ENCODE peak calls at places on chromosomes 6 and 20, in five cellular contexts. Z, B, S, W and F are unnamed samples.

GRCh38 chr6:109834595-109835437 is 143.3 kb upstream of the GPR6 start:
- DNase-seq in Z (no peak), B (no peak), S (no peak), W (no peak), F (no peak)

GRCh38 chr20:50704971-50705370 is 13.6 kb upstream of the RIPOR3 start:
- DNase-seq in Z (no peak), B (no peak), S (no peak), W (no peak), F (no peak)

GRCh38 chr20:63183422-63184146 is 32.3 kb downstream of the YTHDF1 start:
- DNase-seq in Z (peak; percentile 61), B (no peak), S (peak; percentile 38), W (no peak), F (peak; percentile 62)

GRCh38 chr20:45061244-45061643 is 39.7 kb downstream of the KCNS1 start:
- DNase-seq in Z (peak; percentile 71), B (no peak), S (no peak), W (no peak), F (no peak)

GRCh38 chr6:5584072-5584471 is 322.8 kb downstream of the FARS2 start:
- DNase-seq in Z (no peak), B (no peak), S (no peak), W (no peak), F (no peak)

GRCh38 chr20:35561268-35561667 is 19.4 kb downstream of the ERGIC3 start:
- DNase-seq in Z (peak; percentile 27), B (no peak), S (peak; percentile 41), W (no peak), F (no peak)

GRCh38 chr6:19317587-19317986 is 519.6 kb upstream of the ID4 start:
- DNase-seq in Z (no peak), B (no peak), S (no peak), W (no peak), F (no peak)

GRCh38 chr20:44056010-44056698 is 130.8 kb downstream of the JPH2 start:
- DNase-seq in Z (peak; percentile 19), B (no peak), S (peak; percentile 14), W (no peak), F (no peak)

GRCh38 chr6:140040391-140040790 is 665.9 kb upstream of the CITED2 start:
- DNase-seq in Z (no peak), B (no peak), S (no peak), W (no peak), F (no peak)

GRCh38 chr6:6131492-6132109 is 124.9 kb upstream of the NRN1 start:
- DNase-seq in Z (peak; percentile 3), B (no peak), S (peak; percentile 31), W (no peak), F (no peak)

GRCh38 chr6:18820725-18821124 is 433.6 kb downstream of the RNF144B start:
- DNase-seq in Z (no peak), B (no peak), S (no peak), W (no peak), F (no peak)

GRCh38 chr6:99151634-99152344 is 197.7 kb downstream of the FAXC start:
- DNase-seq in Z (peak; percentile 6), B (no peak), S (peak; percentile 42), W (peak; percentile 20), F (peak; percentile 48)

GRCh38 chr20:44282148-44282547 is 28.9 kb downstream of the FITM2 start:
- DNase-seq in Z (no peak), B (no peak), S (no peak), W (no peak), F (no peak)

GRCh38 chr20:32610897-32611218 is 25.7 kb upstream of the NOL4L start:
- DNase-seq in Z (no peak), B (no peak), S (no peak), W (no peak), F (no peak)

GRCh38 chr6:122692175-122692598 is 82.0 kb downstream of the PKIB start:
- DNase-seq in Z (no peak), B (no peak), S (no peak), W (no peak), F (no peak)

GRCh38 chr6:128511518-128511917 is 8.9 kb downstream of the PTPRK start:
- DNase-seq in Z (peak; percentile 43), B (no peak), S (no peak), W (no peak), F (no peak)

GRCh38 chr6:17673543-17674254 is 33.0 kb downstream of the NUP153 start:
- DNase-seq in Z (no peak), B (no peak), S (no peak), W (no peak), F (no peak)

GRCh38 chr6:140311146-140311545 is 936.7 kb upstream of the CITED2 start:
- DNase-seq in Z (no peak), B (no peak), S (no peak), W (no peak), F (no peak)

GRCh38 chr6:125872259-125872921 is 81.6 kb downstream of the NCOA7 start:
- DNase-seq in Z (peak; percentile 8), B (no peak), S (no peak), W (no peak), F (no peak)

GRCh38 chr6:152308306-152308705 is 328.9 kb downstream of the SYNE1 start:
- DNase-seq in Z (no peak), B (no peak), S (no peak), W (no peak), F (no peak)

GRCh38 chr6:14796974-14797762 is 448.7 kb upstream of the JARID2 start:
- DNase-seq in Z (no peak), B (no peak), S (no peak), W (no peak), F (no peak)

GRCh38 chr6:16811277-16811979 is 50.2 kb upstream of the ATXN1 start:
- DNase-seq in Z (no peak), B (no peak), S (no peak), W (no peak), F (no peak)

GRCh38 chr20:20167704-20168103 is 115.4 kb downstream of the CFAP61 start:
- DNase-seq in Z (no peak), B (no peak), S (no peak), W (no peak), F (no peak)
- H3K9me3 ChIP-seq in Z (peaks cover 10% of the 10 kb centered on the region), B (no peaks in the 10 kb centered on the region), S (peaks cover 2% of the 10 kb centered on the region), W (peaks cover 14% of the 10 kb centered on the region), F (no peaks in the 10 kb centered on the region)

GRCh38 chr20:48763183-48764030 is 64.4 kb downstream of the PREX1 start:
- DNase-seq in Z (no peak), B (no peak), S (peak; percentile 48), W (peak; percentile 59), F (no peak)

GRCh38 chr20:48761914-48762313 is 65.9 kb downstream of the PREX1 start:
- DNase-seq in Z (no peak), B (no peak), S (no peak), W (no peak), F (no peak)

GRCh38 chr20:48759631-48760245 is 68.1 kb downstream of the PREX1 start:
- DNase-seq in Z (no peak), B (no peak), S (no peak), W (no peak), F (no peak)

GRCh38 chr20:48760403-48760889 is 67.4 kb downstream of the PREX1 start:
- DNase-seq in Z (no peak), B (no peak), S (no peak), W (no peak), F (no peak)

DNA sequence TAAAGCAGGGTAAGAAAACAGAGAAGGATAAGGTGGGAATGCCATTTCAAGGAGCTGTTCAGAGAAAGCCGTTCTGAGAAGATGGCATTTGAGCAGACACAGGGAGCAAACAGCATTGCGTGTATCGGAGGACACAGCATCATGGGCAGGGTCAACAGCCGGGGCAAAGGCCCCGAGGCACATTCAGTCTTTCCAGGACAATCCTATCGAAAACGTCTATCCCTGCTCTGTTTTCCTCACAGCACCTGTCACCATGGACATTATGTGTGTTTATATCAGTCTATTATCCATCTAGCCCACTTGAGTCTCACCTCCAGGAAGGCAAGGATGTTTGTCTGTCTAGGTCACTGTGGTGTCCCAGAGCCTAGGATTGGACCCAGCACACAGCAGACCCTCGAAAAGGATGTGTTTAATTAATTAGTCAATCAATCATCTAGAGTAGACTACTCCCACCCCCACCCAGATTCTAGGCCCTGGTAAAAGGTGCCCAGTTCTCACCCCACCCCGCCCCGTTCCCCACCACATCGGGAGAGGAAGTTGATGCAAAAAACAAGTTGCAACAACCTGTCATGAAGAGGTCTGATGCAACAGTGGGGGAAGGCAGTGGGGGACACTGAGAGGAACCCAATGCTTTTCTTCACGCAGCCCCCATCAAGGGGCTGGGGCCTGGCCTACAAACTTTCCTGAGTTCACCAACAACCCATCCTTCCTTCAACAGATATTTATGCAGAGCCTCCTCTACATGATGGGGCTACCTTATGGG is 66.6 kb downstream of the PREX1 start:
- DNase-seq in Z (no peak), B (no peak), S (no peak), W (peak; percentile 39), F (peak; percentile 75)
- H3K27ac ChIP-seq in Z (no peak overlapping the region), B (no peak overlapping the region), S (no peak overlapping the region), W (peak overlapping the region; percentile 84), F (peak overlapping the region; percentile 69)

GRCh38 chr6:25956231-25956630 is 6.4 kb upstream of the TRIM38 start:
- DNase-seq in Z (no peak), B (no peak), S (no peak), W (no peak), F (no peak)
- H3K9me3 ChIP-seq in Z (no peaks in the 10 kb centered on the region), B (no peaks in the 10 kb centered on the region), S (peaks cover 5% of the 10 kb centered on the region), W (peaks cover 20% of the 10 kb centered on the region), F (no peaks in the 10 kb centered on the region)

GRCh38 chr6:115728171-115728570 is 332.5 kb downstream of the FRK start:
- DNase-seq in Z (no peak), B (no peak), S (no peak), W (no peak), F (no peak)

GRCh38 chr6:115733426-115733825 is 327.3 kb downstream of the FRK start:
- DNase-seq in Z (no peak), B (no peak), S (no peak), W (no peak), F (no peak)

DNA sequence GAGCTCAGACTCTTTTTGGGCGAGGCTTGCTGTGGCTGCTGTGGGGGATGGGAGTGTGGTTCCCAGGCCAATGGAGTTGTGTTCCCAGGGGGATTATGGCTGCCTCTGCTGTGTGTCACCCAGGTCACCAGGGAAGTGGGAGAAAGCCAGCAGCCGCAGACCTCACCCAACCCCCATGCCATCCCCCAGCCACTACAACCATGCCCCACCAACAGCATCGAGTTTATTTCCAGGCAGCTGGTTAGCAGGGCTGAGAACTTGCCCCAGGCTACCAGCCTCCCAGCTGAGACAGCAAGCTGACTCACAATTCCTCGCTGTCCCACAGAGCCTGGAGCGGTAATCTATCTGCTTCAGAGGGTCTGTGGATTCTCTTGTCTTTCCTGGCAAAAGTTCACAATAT is 331.7 kb downstream of the FRK start:
- DNase-seq in Z (no peak), B (no peak), S (no peak), W (no peak), F (no peak)
- H3K27ac ChIP-seq in Z (no peak overlapping the region), B (no peak overlapping the region), S (no peak overlapping the region), W (no peak overlapping the region), F (no peak overlapping the region)